ENCODE peak calls at places on chromosomes 12 and 14, in nine cellular contexts. M is mammary epithelial cell; E is NCI-H1092 treated with DMSO at 0.1 percent for 48 hours; K is cerebellum; X is NCI-H748 treated with DMSO at 0.1 percent for 48 hours; U is activated CD4-positive, alpha-beta T cell treated with anti-CD3 and anti-CD28 coated beads for 4 hours; L is Ammon's horn; A is Calu3; F is smooth muscle cell of the brain vasculature. S is an unnamed sample.

GRCh38 chr12:83451189-83451588 is 764.5 kb downstream of the TMTC2 start:
- DNase-seq in X (no peak), K (no peak), M (no peak), L (no peak), E (no peak), A (no peak), F (no peak), U (no peak), S (no peak)

GRCh38 chr12:114440450-114441383 is 34.8 kb upstream of the TBX5 start:
- DNase-seq in L (no peak), A (no peak), F (no peak), K (no peak), E (no peak), M (no peak), X (no peak), U (no peak), S (no peak)

GRCh38 chr12:46073321-46073720 is 82.9 kb upstream of the SCAF11 start:
- DNase-seq in K (no peak), X (no peak), F (no peak), M (no peak), A (no peak), E (no peak), U (no peak), L (no peak), S (no peak)

GRCh38 chr14:105203057-105203494 is 22.0 kb upstream of the NUDT14 start:
- DNase-seq in A (peak), X (peak), E (peak), K (peak), L (peak), F (no peak), U (peak), M (peak), S (peak)

GRCh38 chr12:58917699-58918334 is 2.5 kb downstream of the LRIG3 start:
- DNase-seq in E (no peak), F (no peak), K (no peak), A (no peak), L (no peak), X (no peak), M (no peak), U (no peak), S (no peak)

GRCh38 chr12:89251326-89252237 is 100.7 kb downstream of the DUSP6 start:
- DNase-seq in L (no peak), E (no peak), K (no peak), A (no peak), M (no peak), X (no peak), F (no peak), U (no peak), S (no peak)

GRCh38 chr14:68307769-68308168 is 485.1 kb downstream of the ZFP36L1 start:
- DNase-seq in K (no peak), A (no peak), X (no peak), E (peak), M (no peak), U (no peak), L (no peak), F (no peak), S (no peak)

GRCh38 chr12:124915249-124916236 is 1.1 kb upstream of the UBC start:
- DNase-seq in L (peak), M (peak), F (no peak), X (no peak), E (no peak), A (peak), K (peak), U (no peak), S (no peak)

GRCh38 chr12:113903381-113903863 is 62.7 kb downstream of the RBM19 start:
- DNase-seq in A (no peak), M (peak), X (no peak), U (no peak), L (no peak), K (no peak), F (no peak), E (no peak), S (peak)

GRCh38 chr14:52948836-52949235 is 2.0 kb downstream of the FERMT2 start:
- DNase-seq in L (no peak), U (no peak), E (no peak), X (no peak), K (no peak), A (no peak), F (no peak), M (no peak), S (no peak)

GRCh38 chr14:101623685-101624444 is 62.6 kb downstream of the DIO3 start:
- DNase-seq in X (no peak), F (no peak), L (no peak), E (no peak), K (no peak), M (no peak), U (no peak), A (no peak), S (no peak)

GRCh38 chr12:103973909-103974308 is 8.2 kb downstream of the TDG start:
- DNase-seq in M (no peak), A (no peak), F (no peak), U (no peak), E (no peak), X (no peak), L (no peak), K (no peak), S (no peak)

GRCh38 chr12:100267603-100268281 is 765 bp downstream of the SCYL2 start:
- DNase-seq in U (no peak), K (no peak), X (no peak), L (peak), M (peak), F (no peak), E (no peak), A (no peak), S (peak)

GRCh38 chr12:15778126-15778525 is 11.1 kb downstream of the EPS8 start:
- DNase-seq in F (no peak), K (no peak), L (no peak), U (no peak), X (no peak), M (peak), A (no peak), E (no peak), S (no peak)

GRCh38 chr12:1380171-1380974 is 214.0 kb downstream of the FBXL14 start:
- DNase-seq in A (no peak), F (no peak), U (no peak), K (peak), L (peak), X (no peak), M (no peak), E (no peak), S (no peak)

GRCh38 chr14:36450550-36450949 is 69.5 kb downstream of the NKX2-1 start:
- DNase-seq in F (no peak), E (no peak), M (no peak), U (no peak), X (no peak), L (no peak), K (no peak), A (no peak), S (no peak)

GRCh38 chr12:49335118-49335954 is 1.7 kb downstream of the C1QL4 start:
- DNase-seq in M (no peak), E (no peak), U (no peak), L (no peak), F (no peak), X (no peak), A (no peak), K (no peak), S (no peak)

GRCh38 chr12:1289371-1290155 is 298.5 kb downstream of the ERC1 start:
- DNase-seq in X (no peak), K (no peak), U (no peak), L (peak), E (no peak), M (no peak), A (no peak), F (no peak), S (no peak)

GRCh38 chr12:104291867-104292524 is 11.5 kb upstream of the EID3 start:
- DNase-seq in K (no peak), U (no peak), F (no peak), E (no peak), M (no peak), A (no peak), L (no peak), X (no peak), S (no peak)

GRCh38 chr14:34981743-34982420 is 910 bp upstream of the SRP54 start:
- DNase-seq in L (peak), U (peak), A (peak), K (no peak), E (no peak), F (no peak), M (no peak), X (no peak), S (no peak)

GRCh38 chr12:1593232-1594044 is 943 bp downstream of the FBXL14 start:
- DNase-seq in F (no peak), L (peak), K (peak), M (peak), U (peak), X (no peak), E (peak), A (peak), S (peak)

GRCh38 chr14:37114559-37114958 is 57.8 kb downstream of the SLC25A21 start:
- DNase-seq in X (no peak), F (no peak), M (no peak), K (no peak), E (no peak), A (no peak), L (no peak), U (no peak), S (no peak)

GRCh38 chr14:94043756-94044475 is 17.8 kb downstream of the OTUB2 start:
- DNase-seq in L (no peak), X (no peak), U (no peak), F (no peak), K (no peak), M (no peak), A (no peak), E (no peak), S (no peak)

GRCh38 chr12:114588061-114588460 is 95.9 kb downstream of the TBX3 start:
- DNase-seq in K (no peak), E (no peak), U (no peak), M (no peak), F (no peak), L (no peak), X (no peak), A (no peak), S (no peak)

GRCh38 chr14:29370024-29370423 is 557.6 kb downstream of the PRKD1 start:
- DNase-seq in F (no peak), K (no peak), E (no peak), L (no peak), A (no peak), U (no peak), X (no peak), M (no peak), S (no peak)

GRCh38 chr12:19842116-19842515 is 402.8 kb downstream of the AEBP2 start:
- DNase-seq in F (no peak), A (no peak), L (no peak), U (no peak), X (no peak), K (no peak), E (no peak), M (no peak), S (no peak)

GRCh38 chr14:51398898-51399297 is 158.9 kb downstream of the TMX1 start:
- DNase-seq in U (no peak), A (peak), K (no peak), F (no peak), L (no peak), M (peak), E (no peak), X (no peak), S (no peak)

GRCh38 chr12:126558810-126559209 is 1493.6 kb downstream of the AACS start:
- DNase-seq in E (peak), A (no peak), U (no peak), L (no peak), X (no peak), M (no peak), F (no peak), K (no peak), S (no peak)

S was measured in trophoblast cell.